ENCODE peak calls at places on chromosome 12, in four cellular contexts. One of them, this sample, is unnamed.

GRCh38 chr12:65955418-65955817 is 131.1 kb downstream of the HMGA2 start:
- DNase-seq in K562: no peak
- DNase-seq in HCT116: no peak
- DNase-seq in HepG2: no peak
- DNase-seq in this sample: no peak

GRCh38 chr12:50597200-50598195 is 92.7 kb downstream of the DIP2B start:
- DNase-seq in K562: no peak
- DNase-seq in HCT116: peak
- DNase-seq in HepG2: no peak
- DNase-seq in this sample: peak

GRCh38 chr12:69475237-69475984 is 5.2 kb downstream of the FRS2 start:
- DNase-seq in K562: peak
- DNase-seq in HCT116: no peak
- DNase-seq in HepG2: peak
- DNase-seq in this sample: no peak

GRCh38 chr12:95418142-95418541 is 55.8 kb upstream of the METAP2 start:
- DNase-seq in K562: no peak
- DNase-seq in HCT116: no peak
- DNase-seq in HepG2: no peak
- DNase-seq in this sample: no peak

GRCh38 chr12:47652491-47653234 is 53.2 kb downstream of the RPAP3 start:
- DNase-seq in K562: no peak
- DNase-seq in HCT116: no peak
- DNase-seq in HepG2: peak
- DNase-seq in this sample: no peak

GRCh38 chr12:65152012-65152411 is 17.4 kb upstream of the LEMD3 start:
- DNase-seq in K562: no peak
- DNase-seq in HCT116: no peak
- DNase-seq in HepG2: peak
- DNase-seq in this sample: no peak

GRCh38 chr12:49231881-49232650 is 32.8 kb upstream of the TUBA1C start:
- DNase-seq in K562: no peak
- DNase-seq in HCT116: no peak
- DNase-seq in HepG2: no peak
- DNase-seq in this sample: no peak

GRCh38 chr12:45183263-45183662 is 32.6 kb upstream of the ANO6 start:
- DNase-seq in K562: no peak
- DNase-seq in HCT116: no peak
- DNase-seq in HepG2: peak
- DNase-seq in this sample: no peak

GRCh38 chr12:108538796-108539195 is 22.2 kb downstream of the SART3 start:
- DNase-seq in K562: no peak
- DNase-seq in HCT116: no peak
- DNase-seq in HepG2: no peak
- DNase-seq in this sample: no peak

GRCh38 chr12:3725267-3726115 is 27.4 kb downstream of the CRACR2A start:
- DNase-seq in K562: no peak
- DNase-seq in HCT116: no peak
- DNase-seq in HepG2: no peak
- DNase-seq in this sample: no peak

GRCh38 chr12:87120440-87120839 is 864.2 kb upstream of the MGAT4C start:
- DNase-seq in K562: no peak
- DNase-seq in HCT116: no peak
- DNase-seq in HepG2: peak
- DNase-seq in this sample: no peak

GRCh38 chr12:34401659-34402227 is 379.4 kb downstream of the ALG10 start:
- DNase-seq in K562: peak
- DNase-seq in HCT116: no peak
- DNase-seq in HepG2: no peak
- DNase-seq in this sample: no peak

GRCh38 chr12:103824845-103825244 is 16.2 kb downstream of the NT5DC3 start:
- DNase-seq in K562: no peak
- DNase-seq in HCT116: no peak
- DNase-seq in HepG2: no peak
- DNase-seq in this sample: no peak

GRCh38 chr12:96219700-96220206 is 25.6 kb downstream of the ELK3 start:
- DNase-seq in K562: no peak
- DNase-seq in HCT116: peak
- DNase-seq in HepG2: peak
- DNase-seq in this sample: no peak

GRCh38 chr12:109567296-109567695 is 6.0 kb downstream of the MMAB start:
- DNase-seq in K562: no peak
- DNase-seq in HCT116: no peak
- DNase-seq in HepG2: no peak
- DNase-seq in this sample: no peak

GRCh38 chr12:27627123-27627835 is 69.0 kb upstream of the REP15 start:
- DNase-seq in K562: no peak
- DNase-seq in HCT116: no peak
- DNase-seq in HepG2: no peak
- DNase-seq in this sample: no peak

GRCh38 chr12:114041590-114041989 is 75.5 kb upstream of the RBM19 start:
- DNase-seq in K562: no peak
- DNase-seq in HCT116: no peak
- DNase-seq in HepG2: no peak
- DNase-seq in this sample: no peak

GRCh38 chr12:59873136-59873535 is 277.3 kb downstream of the SLC16A7 start:
- DNase-seq in K562: no peak
- DNase-seq in HCT116: no peak
- DNase-seq in HepG2: no peak
- DNase-seq in this sample: no peak

GRCh38 chr12:107990325-107990724 is 138.8 kb upstream of the WSCD2 start:
- DNase-seq in K562: no peak
- DNase-seq in HCT116: peak
- DNase-seq in HepG2: peak
- DNase-seq in this sample: no peak

GRCh38 chr12:74917743-74918142 is 291.9 kb downstream of the KCNC2 start:
- DNase-seq in K562: no peak
- DNase-seq in HCT116: no peak
- DNase-seq in HepG2: no peak
- DNase-seq in this sample: no peak

DNA sequence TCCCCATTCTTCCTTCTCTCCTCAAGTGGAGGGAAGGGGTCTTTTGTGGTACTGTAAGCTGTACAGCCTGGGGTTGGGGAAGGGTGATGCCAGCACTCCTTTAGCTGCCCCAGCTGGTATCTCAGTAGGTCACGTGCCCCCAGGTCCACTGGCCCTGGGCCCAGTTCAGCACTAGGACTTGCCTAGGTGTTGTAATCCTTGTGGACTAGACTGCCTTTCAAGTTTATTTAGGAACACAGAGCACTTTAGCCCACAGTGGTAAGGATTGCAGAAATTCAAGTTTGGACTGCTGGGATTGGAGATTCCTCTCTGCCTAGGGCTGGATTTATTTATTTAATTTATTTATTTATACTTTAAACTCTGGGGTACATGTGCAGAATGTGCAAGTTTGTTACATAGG is 569.6 kb downstream of the AACS start:
- DNase-seq in K562: no peak
- DNase-seq in HCT116: no peak
- DNase-seq in HepG2: no peak
- DNase-seq in this sample: no peak
- TF ChIP-seq REST in K562: no peak
- TF ChIP-seq REST in HCT116: no peak
- TF ChIP-seq REST in HepG2: no peak
- TF ChIP-seq REST in this sample: no peak

GRCh38 chr12:112714166-112714565 is 77.4 kb upstream of the RPH3A start:
- DNase-seq in K562: no peak
- DNase-seq in HCT116: no peak
- DNase-seq in HepG2: no peak
- DNase-seq in this sample: no peak

GRCh38 chr12:112711026-112711425 is 80.5 kb upstream of the RPH3A start:
- DNase-seq in K562: no peak
- DNase-seq in HCT116: no peak
- DNase-seq in HepG2: no peak
- DNase-seq in this sample: no peak

GRCh38 chr12:112716099-112717093 is 75.2 kb upstream of the RPH3A start:
- DNase-seq in K562: peak
- DNase-seq in HCT116: peak
- DNase-seq in HepG2: no peak
- DNase-seq in this sample: no peak

GRCh38 chr12:112711507-112711906 is 80.0 kb upstream of the RPH3A start:
- DNase-seq in K562: no peak
- DNase-seq in HCT116: no peak
- DNase-seq in HepG2: no peak
- DNase-seq in this sample: no peak
- TF ChIP-seq TCF7L2 in K562: no peak
- TF ChIP-seq TCF7L2 in HCT116: no peak
- TF ChIP-seq TCF7L2 in HepG2: no peak
- TF ChIP-seq TCF7L2 in this sample: no peak

GRCh38 chr12:41409628-41410027 is 221.5 kb downstream of the PDZRN4 start:
- DNase-seq in K562: no peak
- DNase-seq in HCT116: no peak
- DNase-seq in HepG2: no peak
- DNase-seq in this sample: no peak
- TF ChIP-seq CTCF in K562: no peak
- TF ChIP-seq CTCF in HCT116: no peak
- TF ChIP-seq CTCF in HepG2: no peak
- TF ChIP-seq CTCF in this sample: no peak

GRCh38 chr12:42945927-42946326 is 356.4 kb upstream of the PRICKLE1 start:
- DNase-seq in K562: no peak
- DNase-seq in HCT116: no peak
- DNase-seq in HepG2: no peak
- DNase-seq in this sample: no peak
- TF ChIP-seq REST in K562: no peak
- TF ChIP-seq REST in HCT116: no peak
- TF ChIP-seq REST in HepG2: no peak
- TF ChIP-seq REST in this sample: no peak

DNA sequence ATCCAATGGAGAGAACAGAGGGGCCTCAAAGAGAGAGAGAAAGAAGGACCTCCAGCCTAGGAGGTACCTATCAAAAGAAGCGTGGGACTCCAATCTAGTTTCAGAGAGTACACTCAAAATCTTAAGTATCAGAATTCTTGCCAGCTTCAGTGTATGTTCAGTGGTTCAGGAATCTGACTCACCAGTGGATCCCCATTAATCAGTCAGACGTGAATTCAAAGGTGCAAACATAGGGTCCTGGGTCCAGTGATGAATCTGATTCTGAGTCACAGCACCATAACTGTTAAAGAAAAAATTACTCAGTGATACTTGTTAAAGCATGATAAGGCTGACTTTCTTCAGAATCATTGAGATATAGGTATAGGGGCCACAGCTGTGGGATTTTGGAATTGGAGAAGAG is 33.2 kb downstream of the ETNK1 start:
- DNase-seq in K562: no peak
- DNase-seq in HCT116: no peak
- DNase-seq in HepG2: no peak
- DNase-seq in this sample: no peak
- TF ChIP-seq TCF7L2 in K562: no peak
- TF ChIP-seq TCF7L2 in HCT116: no peak
- TF ChIP-seq TCF7L2 in HepG2: no peak
- TF ChIP-seq TCF7L2 in this sample: no peak

GRCh38 chr12:54385251-54385914 is 850 bp upstream of the ZNF385A start:
- DNase-seq in K562: peak
- DNase-seq in HCT116: no peak
- DNase-seq in HepG2: no peak
- DNase-seq in this sample: no peak

GRCh38 chr12:54383041-54383609 is 1.4 kb downstream of the ZNF385A start:
- DNase-seq in K562: peak
- DNase-seq in HCT116: no peak
- DNase-seq in HepG2: no peak
- DNase-seq in this sample: peak

GRCh38 chr12:54386781-54387467 is 2.4 kb upstream of the ZNF385A start:
- DNase-seq in K562: no peak
- DNase-seq in HCT116: no peak
- DNase-seq in HepG2: no peak
- DNase-seq in this sample: no peak

GRCh38 chr12:54381136-54381535 is 3.4 kb downstream of the ZNF385A start:
- DNase-seq in K562: no peak
- DNase-seq in HCT116: no peak
- DNase-seq in HepG2: no peak
- DNase-seq in this sample: no peak

GRCh38 chr12:54384591-54385041 is at the start of gene ZNF385A:
- DNase-seq in K562: no peak
- DNase-seq in HCT116: no peak
- DNase-seq in HepG2: no peak
- DNase-seq in this sample: no peak
- TF ChIP-seq CTCF in K562: no peak
- TF ChIP-seq CTCF in HCT116: no peak
- TF ChIP-seq CTCF in HepG2: no peak
- TF ChIP-seq CTCF in this sample: no peak

GRCh38 chr12:91538418-91538817 is 355.8 kb upstream of the DCN start:
- DNase-seq in K562: no peak
- DNase-seq in HCT116: no peak
- DNase-seq in HepG2: no peak
- DNase-seq in this sample: no peak

DNA sequence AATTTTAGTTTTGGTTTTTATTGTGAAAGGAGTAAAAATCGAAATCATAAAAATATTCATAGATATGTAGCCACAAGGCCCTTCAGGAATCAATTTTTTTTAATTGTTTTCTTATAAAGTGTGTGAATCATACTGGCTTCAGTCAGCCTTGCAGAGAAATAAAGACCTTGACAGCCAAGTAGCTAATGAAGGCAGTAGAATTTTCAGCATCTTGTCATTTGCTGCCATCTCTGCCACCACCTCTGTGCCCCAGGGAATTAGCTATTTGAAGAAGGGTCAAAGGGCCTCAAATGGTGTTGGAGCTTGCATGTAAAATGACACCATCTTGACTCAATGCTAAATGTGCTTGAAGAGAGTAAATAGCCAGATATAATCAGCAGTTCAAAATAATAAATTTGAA is 359.4 kb upstream of the DCN start:
- DNase-seq in K562: no peak
- DNase-seq in HCT116: no peak
- DNase-seq in HepG2: no peak
- DNase-seq in this sample: no peak
- TF ChIP-seq REST in K562: no peak
- TF ChIP-seq REST in HCT116: no peak
- TF ChIP-seq REST in HepG2: no peak
- TF ChIP-seq REST in this sample: no peak

GRCh38 chr12:122003646-122004611 is 17.8 kb upstream of the BCL7A start:
- DNase-seq in K562: peak
- DNase-seq in HCT116: no peak
- DNase-seq in HepG2: no peak
- DNase-seq in this sample: no peak
- TF ChIP-seq TCF7L2 in K562: no peak
- TF ChIP-seq TCF7L2 in HCT116: no peak
- TF ChIP-seq TCF7L2 in HepG2: no peak
- TF ChIP-seq TCF7L2 in this sample: no peak